ENCODE peak calls at places on chromosomes 13 and 19, in seven cellular contexts. A is body of pancreas; B is ovary; C is glutamatergic neuron; S is pancreas; D is CD8-positive, alpha-beta T cell; Q is mesothelial cell of epicardium. F is an unnamed sample.
A peak's percentile ranks its signal among the peaks of the same experiment; 100 is the strongest.

GRCh38 chr19:10335149-10336053 is 2.1 kb upstream of the RAVER1 start:
- DNase-seq in A (no peak), B (no peak), C (no peak), S (no peak), D (no peak), Q (no peak), F (no peak)

GRCh38 chr13:51935326-51936171 is 73.8 kb downstream of the CCDC70 start:
- DNase-seq in A (peak; percentile 26), B (no peak), C (no peak), S (peak; percentile 31), D (no peak), Q (no peak), F (no peak)

GRCh38 chr19:5960005-5961001 is 17.6 kb downstream of the RANBP3 start:
- DNase-seq in A (peak; percentile 57), B (no peak), C (no peak), S (peak; percentile 72), D (no peak), Q (no peak), F (no peak)

GRCh38 chr13:31775686-31776085 is 36.4 kb downstream of the RXFP2 start:
- DNase-seq in A (no peak), B (peak; percentile 25), C (no peak), S (no peak), D (no peak), Q (no peak), F (no peak)

GRCh38 chr19:49427855-49428546 is 2.8 kb downstream of the GFY start:
- DNase-seq in A (no peak), B (no peak), C (peak; percentile 63), S (no peak), D (no peak), Q (no peak), F (no peak)

GRCh38 chr19:49430678-49431329 is 5.6 kb downstream of the GFY start:
- DNase-seq in A (no peak), B (no peak), C (no peak), S (no peak), D (no peak), Q (no peak), F (no peak)

GRCh38 chr13:109610517-109610916 is 175.9 kb downstream of the IRS2 start:
- DNase-seq in A (peak; percentile 12), B (peak; percentile 23), C (no peak), S (no peak), D (peak; percentile 57), Q (no peak), F (peak; percentile 24)

GRCh38 chr13:53782400-53783030 is 753.9 kb downstream of the OLFM4 start:
- DNase-seq in A (peak; percentile 36), B (no peak), C (no peak), S (peak; percentile 42), D (no peak), Q (no peak), F (no peak)

GRCh38 chr19:39310558-39311311 is 9.9 kb downstream of the LRFN1 start:
- DNase-seq in A (no peak), B (no peak), C (peak; percentile 52), S (no peak), D (no peak), Q (no peak), F (no peak)

GRCh38 chr13:99008577-99008976 is 30.7 kb upstream of the DOCK9 start:
- DNase-seq in A (no peak), B (no peak), C (no peak), S (no peak), D (no peak), Q (no peak), F (no peak)

GRCh38 chr13:33611016-33611805 is 206.7 kb upstream of the RFC3 start:
- DNase-seq in A (peak; percentile 34), B (peak; percentile 50), C (no peak), S (peak; percentile 41), D (no peak), Q (no peak), F (no peak)

GRCh38 chr19:51142119-51142518 is at the start of gene SIGLEC7:
- DNase-seq in A (no peak), B (no peak), C (no peak), S (no peak), D (no peak), Q (no peak), F (peak; percentile 22)

GRCh38 chr13:106390360-106390759 is 145.1 kb downstream of the EFNB2 start:
- DNase-seq in A (no peak), B (no peak), C (no peak), S (no peak), D (no peak), Q (no peak), F (no peak)

GRCh38 chr13:106385669-106386068 is 149.8 kb downstream of the EFNB2 start:
- DNase-seq in A (no peak), B (peak; percentile 26), C (no peak), S (no peak), D (no peak), Q (no peak), F (no peak)

GRCh38 chr13:106393776-106394175 is 141.7 kb downstream of the EFNB2 start:
- DNase-seq in A (no peak), B (no peak), C (no peak), S (no peak), D (no peak), Q (no peak), F (no peak)

DNA sequence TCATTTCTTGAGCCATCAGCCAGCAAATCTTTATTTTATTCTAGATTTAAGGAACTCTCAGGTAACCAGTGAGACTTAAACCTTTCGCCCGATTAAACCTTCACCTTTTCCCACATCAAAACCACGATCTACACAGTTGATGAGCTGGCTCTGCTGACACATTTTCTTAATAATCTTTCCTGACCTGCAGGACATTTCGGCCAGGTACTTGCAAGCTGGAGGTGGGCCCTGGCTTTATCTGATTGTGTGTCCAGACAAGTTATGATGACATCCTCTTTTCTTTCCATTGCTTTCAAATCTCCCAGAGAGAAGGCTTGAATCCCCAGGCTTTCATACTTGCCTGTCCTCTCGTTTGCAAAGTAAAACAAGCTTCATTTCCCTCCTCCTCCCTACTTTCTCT is 144.2 kb downstream of the EFNB2 start:
- DNase-seq in A (no peak), B (no peak), C (no peak), S (no peak), D (no peak), Q (no peak), F (no peak)
- TF ChIP-seq CTCF in A (no peak), B (no peak), C (no peak), S (no peak), D (no peak), Q (no peak), F (no peak)

GRCh38 chr19:19567391-19567790 is 29.3 kb downstream of the CILP2 start:
- DNase-seq in A (no peak), B (no peak), C (no peak), S (no peak), D (no peak), Q (no peak), F (no peak)

GRCh38 chr19:19568802-19569756 is 31.0 kb downstream of the CILP2 start:
- DNase-seq in A (no peak), B (no peak), C (no peak), S (no peak), D (no peak), Q (no peak), F (no peak)

GRCh38 chr19:19563348-19563848 is 25.3 kb downstream of the CILP2 start:
- DNase-seq in A (no peak), B (no peak), C (no peak), S (no peak), D (no peak), Q (no peak), F (no peak)

GRCh38 chr19:19562665-19563347 is 24.7 kb downstream of the CILP2 start:
- DNase-seq in A (no peak), B (no peak), C (no peak), S (no peak), D (peak; percentile 67), Q (no peak), F (no peak)

DNA sequence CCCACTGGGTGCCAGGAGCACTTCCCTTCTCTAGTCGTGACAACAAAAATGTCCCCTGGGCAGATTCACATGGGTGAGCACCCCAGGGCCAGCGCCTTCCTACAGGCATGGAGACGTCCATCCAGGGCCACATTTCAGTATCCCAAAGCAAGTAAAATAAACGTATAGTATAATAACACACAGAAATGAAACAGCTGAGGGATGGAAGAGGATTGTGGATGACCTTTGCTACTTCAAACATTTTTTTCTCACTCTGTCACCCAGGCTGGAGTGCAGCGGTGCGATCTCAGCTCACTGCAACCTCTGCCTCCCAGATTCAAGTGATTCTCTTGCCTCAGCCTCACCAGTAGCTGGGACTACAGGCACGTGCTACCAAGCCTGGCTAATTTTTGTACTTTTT is 28.2 kb downstream of the CILP2 start:
- DNase-seq in A (no peak), B (no peak), C (no peak), S (no peak), D (no peak), Q (no peak), F (no peak)
- TF ChIP-seq CTCF in A (no peak), B (no peak), C (no peak), S (no peak), D (no peak), Q (no peak), F (no peak)

DNA sequence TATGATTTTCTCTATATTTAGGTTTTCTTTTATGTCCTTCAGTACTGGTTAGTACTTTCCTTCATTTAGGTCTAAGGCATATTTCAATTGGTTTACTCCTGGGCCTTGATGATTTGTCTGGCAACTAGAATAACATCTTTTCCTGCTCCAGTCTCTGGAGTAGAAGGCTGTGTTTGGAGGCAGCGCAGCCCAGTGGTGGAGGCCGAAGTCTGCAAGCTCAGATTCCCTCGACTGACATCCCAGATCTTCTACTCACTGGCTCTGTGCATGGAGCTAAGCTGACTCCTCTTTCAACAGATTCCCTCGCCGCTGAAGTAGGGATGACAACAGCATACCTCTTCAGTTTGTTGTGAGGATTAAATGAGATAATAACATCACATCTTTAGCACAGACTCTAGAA is 141.0 kb downstream of the RAP2A start:
- DNase-seq in A (no peak), B (no peak), C (peak; percentile 50), S (no peak), D (no peak), Q (no peak), F (no peak)
- TF ChIP-seq CTCF in A (no peak), B (no peak), C (no peak), S (no peak), D (no peak), Q (no peak), F (no peak)

GRCh38 chr19:12400618-12401502 is at the start of gene ZNF799:
- DNase-seq in A (peak; percentile 96), B (peak; percentile 96), C (peak; percentile 93), S (peak; percentile 96), D (peak; percentile 87), Q (peak; percentile 86), F (peak; percentile 75)
- TF ChIP-seq CTCF in A (no peak), B (no peak), C (no peak), S (no peak), D (no peak), Q (no peak), F (no peak)

GRCh38 chr19:2047076-2047448 is 4.0 kb downstream of the MKNK2 start:
- DNase-seq in A (no peak), B (peak; percentile 22), C (no peak), S (no peak), D (no peak), Q (no peak), F (no peak)
- TF ChIP-seq CTCF in A (no peak), B (no peak), C (no peak), S (no peak), D (no peak), Q (no peak), F (no peak)

GRCh38 chr19:3879656-3880055 is 829 bp upstream of the ATCAY start:
- DNase-seq in A (no peak), B (no peak), C (no peak), S (no peak), D (no peak), Q (no peak), F (no peak)
- TF ChIP-seq CTCF in A (no peak), B (no peak), C (peak; percentile 67), S (no peak), D (no peak), Q (peak; percentile 33), F (no peak)